ENCODE peak calls at places on chromosomes 4 and X, in seven cellular contexts. A, P, T, D, U, S and L are unnamed samples.
A peak's percentile ranks its signal among the peaks of the same experiment; 100 is the strongest.

GRCh38 chrX:130893356-130894085 is 9.5 kb downstream of the ENOX2 start:
- DNase-seq in A (peak; percentile 8), P (no peak), T (no peak), D (peak; percentile 28), U (no peak), S (no peak), L (no peak)

GRCh38 chrX:107706309-107706708 is 69.3 kb downstream of the TSC22D3 start:
- DNase-seq in A (no peak), P (no peak), T (no peak), D (no peak), U (no peak), S (no peak), L (no peak)

GRCh38 chrX:20263474-20263873 is 3.2 kb downstream of the RPS6KA3 start:
- DNase-seq in A (peak; percentile 61), P (no peak), T (no peak), D (peak; percentile 39), U (no peak), S (no peak), L (no peak)

GRCh38 chrX:14923761-14924160 is 50.5 kb downstream of the MOSPD2 start:
- DNase-seq in A (no peak), P (no peak), T (no peak), D (no peak), U (no peak), S (no peak), L (no peak)

GRCh38 chr4:16026155-16026761 is 57.6 kb downstream of the PROM1 start:
- DNase-seq in A (peak; percentile 61), P (no peak), T (peak; percentile 34), D (peak; percentile 56), U (no peak), S (peak; percentile 59), L (peak; percentile 69)

GRCh38 chr4:11614426-11614825 is 185.7 kb upstream of the HS3ST1 start:
- DNase-seq in A (peak; percentile 37), P (no peak), T (peak; percentile 91), D (no peak), U (no peak), S (no peak), L (peak; percentile 40)

GRCh38 chr4:120228086-120228485 is 161.4 kb upstream of the MAD2L1 start:
- DNase-seq in A (no peak), P (no peak), T (no peak), D (peak; percentile 55), U (no peak), S (no peak), L (no peak)

GRCh38 chrX:72021975-72022374 is 109.7 kb downstream of the RTL5 start:
- DNase-seq in A (no peak), P (peak; percentile 56), T (no peak), D (no peak), U (peak; percentile 42), S (no peak), L (peak; percentile 50)

GRCh38 chr4:85928775-85929585 is 430.9 kb downstream of the MAPK10 start:
- DNase-seq in A (peak; percentile 47), P (no peak), T (no peak), D (peak; percentile 35), U (no peak), S (no peak), L (no peak)

GRCh38 chr4:139736257-139736626 is 70.6 kb downstream of the MGST2 start:
- DNase-seq in A (no peak), P (no peak), T (no peak), D (peak; percentile 26), U (no peak), S (no peak), L (peak; percentile 37)

GRCh38 chr4:113442821-113443220 is 318.7 kb downstream of the CAMK2D start:
- DNase-seq in A (no peak), P (no peak), T (no peak), D (no peak), U (no peak), S (no peak), L (no peak)

GRCh38 chr4:151242305-151242704 is 34.7 kb upstream of the PRSS48 start:
- DNase-seq in A (no peak), P (no peak), T (no peak), D (no peak), U (no peak), S (no peak), L (no peak)

GRCh38 chr4:1010522-1011021 is 854 bp upstream of the FGFRL1 start:
- DNase-seq in A (peak; percentile 68), P (no peak), T (peak; percentile 93), D (peak; percentile 93), U (peak; percentile 62), S (no peak), L (peak; percentile 59)

GRCh38 chr4:27090406-27090805 is 229.8 kb downstream of the STIM2 start:
- DNase-seq in A (no peak), P (no peak), T (no peak), D (no peak), U (no peak), S (no peak), L (no peak)

GRCh38 chr4:145299380-145300076 is 119.1 kb upstream of the OTUD4 start:
- DNase-seq in A (peak; percentile 75), P (no peak), T (no peak), D (peak; percentile 61), U (no peak), S (no peak), L (no peak)

GRCh38 chr4:4752576-4753401 is 106.7 kb upstream of the MSX1 start:
- DNase-seq in A (no peak), P (no peak), T (no peak), D (peak; percentile 46), U (no peak), S (no peak), L (no peak)

GRCh38 chr4:95536650-95537049 is 12.1 kb downstream of the UNC5C start:
- DNase-seq in A (no peak), P (no peak), T (no peak), D (no peak), U (no peak), S (no peak), L (no peak)

GRCh38 chr4:47836655-47837581 is 949 bp downstream of the CORIN start:
- DNase-seq in A (peak; percentile 84), P (peak; percentile 85), T (peak; percentile 82), D (peak; percentile 81), U (peak; percentile 92), S (peak; percentile 72), L (peak; percentile 94)

GRCh38 chr4:173264245-173264959 is 69.8 kb downstream of the HMGB2 start:
- DNase-seq in A (peak; percentile 78), P (no peak), T (no peak), D (peak; percentile 60), U (no peak), S (no peak), L (no peak)

GRCh38 chrX:48520455-48520854 is 1.2 kb upstream of the EBP start:
- DNase-seq in A (no peak), P (no peak), T (no peak), D (no peak), U (no peak), S (no peak), L (no peak)

GRCh38 chrX:136828830-136829229 is 48.1 kb upstream of the ARHGEF6 start:
- DNase-seq in A (no peak), P (no peak), T (no peak), D (no peak), U (no peak), S (no peak), L (no peak)

GRCh38 chrX:153726286-153727107 is 1.8 kb downstream of the ABCD1 start:
- DNase-seq in A (peak; percentile 52), P (peak; percentile 72), T (peak; percentile 57), D (peak; percentile 77), U (peak; percentile 82), S (peak; percentile 68), L (peak; percentile 96)

GRCh38 chrX:17817242-17817641 is 43.9 kb downstream of the RAI2 start:
- DNase-seq in A (no peak), P (no peak), T (no peak), D (no peak), U (no peak), S (no peak), L (no peak)
- H3K18ac ChIP-seq in A (no peak overlapping the region), P (no peak overlapping the region), T (no peak overlapping the region), D (no peak overlapping the region), U (no peak overlapping the region), S (no peak overlapping the region), L (no peak overlapping the region)

GRCh38 chr4:180688480-180688879 is 1554.7 kb upstream of the TENM3 start:
- DNase-seq in A (no peak), P (no peak), T (no peak), D (no peak), U (no peak), S (no peak), L (no peak)
- H3K23ac ChIP-seq in A (no peak overlapping the region), P (no peak overlapping the region), T (no peak overlapping the region), D (no peak overlapping the region), U (no peak overlapping the region), S (no peak overlapping the region), L (no peak overlapping the region)

GRCh38 chr4:122661661-122662160 is 40.8 kb upstream of the IL21 start:
- DNase-seq in A (peak; percentile 20), P (no peak), T (no peak), D (peak; percentile 15), U (no peak), S (no peak), L (no peak)

GRCh38 chr4:122658818-122659295 is 38.0 kb upstream of the IL21 start:
- DNase-seq in A (no peak), P (no peak), T (no peak), D (no peak), U (no peak), S (no peak), L (no peak)

GRCh38 chr4:122662701-122663100 is 41.8 kb upstream of the IL21 start:
- DNase-seq in A (no peak), P (no peak), T (no peak), D (no peak), U (peak; percentile 34), S (no peak), L (peak; percentile 54)

GRCh38 chr4:122661176-122661575 is 40.3 kb upstream of the IL21 start:
- DNase-seq in A (peak; percentile 27), P (no peak), T (no peak), D (peak; percentile 8), U (no peak), S (no peak), L (no peak)

GRCh38 chr4:122658377-122658776 is 37.5 kb upstream of the IL21 start:
- DNase-seq in A (no peak), P (no peak), T (no peak), D (no peak), U (no peak), S (no peak), L (no peak)
- H3K18ac ChIP-seq in A (no peak overlapping the region), P (no peak overlapping the region), T (no peak overlapping the region), D (no peak overlapping the region), U (no peak overlapping the region), S (no peak overlapping the region), L (no peak overlapping the region)

GRCh38 chr4:22678851-22679517 is 13.8 kb upstream of the GBA3 start:
- DNase-seq in A (no peak), P (no peak), T (no peak), D (no peak), U (no peak), S (no peak), L (no peak)

GRCh38 chr4:22677780-22678179 is 15.0 kb upstream of the GBA3 start:
- DNase-seq in A (no peak), P (no peak), T (no peak), D (no peak), U (no peak), S (no peak), L (no peak)

GRCh38 chr4:22676058-22676457 is 16.7 kb upstream of the GBA3 start:
- DNase-seq in A (no peak), P (no peak), T (no peak), D (no peak), U (no peak), S (no peak), L (no peak)

DNA sequence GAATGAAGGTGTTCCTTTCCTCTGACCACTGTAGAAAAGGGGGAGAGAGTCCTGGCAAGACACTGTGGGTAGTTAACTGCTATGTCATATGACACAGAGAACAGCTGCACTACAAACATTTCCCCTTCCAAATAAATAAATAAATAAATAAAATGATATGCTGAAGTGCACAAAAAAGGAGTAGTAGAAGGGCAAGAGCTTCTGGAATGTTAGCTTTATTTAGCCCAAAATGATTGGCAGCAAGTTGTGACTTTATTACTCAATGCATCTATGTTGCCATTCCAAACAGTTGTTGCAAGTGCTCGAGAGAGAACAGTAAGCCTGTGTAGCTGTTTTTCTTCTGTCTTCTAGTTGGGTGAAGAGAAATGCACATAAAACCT is 13.2 kb upstream of the GBA3 start:
- DNase-seq in A (no peak), P (no peak), T (no peak), D (no peak), U (no peak), S (no peak), L (no peak)
- H3K23ac ChIP-seq in A (no peak overlapping the region), P (no peak overlapping the region), T (no peak overlapping the region), D (no peak overlapping the region), U (no peak overlapping the region), S (no peak overlapping the region), L (no peak overlapping the region)